ENCODE peak calls at places on chromosomes 12 and 14, in four cellular contexts. One of them, this sample, is unnamed.

GRCh38 chr14:50139192-50139591 is 22.8 kb upstream of the VCPKMT start:
- DNase-seq in GM12878: no peak
- DNase-seq in HepG2: no peak
- DNase-seq in WTC11: no peak
- DNase-seq in this sample: no peak

GRCh38 chr12:1466481-1467260 is 127.7 kb downstream of the FBXL14 start:
- DNase-seq in GM12878: no peak
- DNase-seq in HepG2: no peak
- DNase-seq in WTC11: no peak
- DNase-seq in this sample: no peak

GRCh38 chr14:73795466-73795865 is 56.2 kb upstream of the PTGR2 start:
- DNase-seq in GM12878: no peak
- DNase-seq in HepG2: no peak
- DNase-seq in WTC11: no peak
- DNase-seq in this sample: no peak

GRCh38 chr12:12736759-12737676 is 19.9 kb downstream of the CDKN1B start:
- DNase-seq in GM12878: peak; percentile 45
- DNase-seq in HepG2: no peak
- DNase-seq in WTC11: no peak
- DNase-seq in this sample: peak; percentile 35

GRCh38 chr12:49872381-49872780 is 29.5 kb upstream of the BCDIN3D start:
- DNase-seq in GM12878: no peak
- DNase-seq in HepG2: no peak
- DNase-seq in WTC11: no peak
- DNase-seq in this sample: no peak

GRCh38 chr12:73390256-73390655 is 1118.1 kb downstream of the TRHDE start:
- DNase-seq in GM12878: no peak
- DNase-seq in HepG2: no peak
- DNase-seq in WTC11: no peak
- DNase-seq in this sample: no peak

GRCh38 chr12:107511292-107511691 is 174.3 kb upstream of the PWP1 start:
- DNase-seq in GM12878: no peak
- DNase-seq in HepG2: no peak
- DNase-seq in WTC11: no peak
- DNase-seq in this sample: no peak

GRCh38 chr14:94342334-94342934 is 19.3 kb upstream of the SERPINA6 start:
- DNase-seq in GM12878: no peak
- DNase-seq in HepG2: peak; percentile 82
- DNase-seq in WTC11: no peak
- DNase-seq in this sample: no peak

GRCh38 chr12:12474471-12474928 is 88.2 kb downstream of the DUSP16 start:
- DNase-seq in GM12878: no peak
- DNase-seq in HepG2: no peak
- DNase-seq in WTC11: no peak
- DNase-seq in this sample: no peak

GRCh38 chr14:74572829-74573360 is 39.1 kb downstream of the LTBP2 start:
- DNase-seq in GM12878: no peak
- DNase-seq in HepG2: no peak
- DNase-seq in WTC11: no peak
- DNase-seq in this sample: no peak

GRCh38 chr14:51609987-51610283 is 41.8 kb upstream of the FRMD6 start:
- DNase-seq in GM12878: no peak
- DNase-seq in HepG2: no peak
- DNase-seq in WTC11: no peak
- DNase-seq in this sample: peak; percentile 46

GRCh38 chr12:100724071-100724470 is 70.5 kb upstream of the ANO4 start:
- DNase-seq in GM12878: no peak
- DNase-seq in HepG2: no peak
- DNase-seq in WTC11: no peak
- DNase-seq in this sample: no peak

GRCh38 chr12:108643941-108644742 is 10.4 kb upstream of the SELPLG start:
- DNase-seq in GM12878: no peak
- DNase-seq in HepG2: no peak
- DNase-seq in WTC11: no peak
- DNase-seq in this sample: no peak

GRCh38 chr14:99520571-99521081 is 39.4 kb downstream of the CCNK start:
- DNase-seq in GM12878: no peak
- DNase-seq in HepG2: no peak
- DNase-seq in WTC11: peak; percentile 11
- DNase-seq in this sample: no peak

GRCh38 chr14:99519931-99520421 is 38.8 kb downstream of the CCNK start:
- DNase-seq in GM12878: no peak
- DNase-seq in HepG2: no peak
- DNase-seq in WTC11: peak; percentile 9
- DNase-seq in this sample: no peak

GRCh38 chr14:99518441-99519346 is 37.5 kb downstream of the CCNK start:
- DNase-seq in GM12878: no peak
- DNase-seq in HepG2: peak; percentile 40
- DNase-seq in WTC11: peak; percentile 88
- DNase-seq in this sample: peak; percentile 76

GRCh38 chr14:99517643-99518381 is 36.6 kb downstream of the CCNK start:
- DNase-seq in GM12878: no peak
- DNase-seq in HepG2: no peak
- DNase-seq in WTC11: no peak
- DNase-seq in this sample: no peak

GRCh38 chr14:99519347-99519881 is 38.2 kb downstream of the CCNK start:
- DNase-seq in GM12878: no peak
- DNase-seq in HepG2: no peak
- DNase-seq in WTC11: peak; percentile 8
- DNase-seq in this sample: no peak
- TF ChIP-seq CREM in GM12878: no peak
- TF ChIP-seq CREM in HepG2: no peak
- TF ChIP-seq CREM in WTC11: no peak
- TF ChIP-seq CREM in this sample: no peak

GRCh38 chr12:124411291-124411878 is 116.5 kb downstream of the RFLNA start:
- DNase-seq in GM12878: no peak
- DNase-seq in HepG2: no peak
- DNase-seq in WTC11: no peak
- DNase-seq in this sample: no peak
- TF ChIP-seq CREM in GM12878: no peak
- TF ChIP-seq CREM in HepG2: no peak
- TF ChIP-seq CREM in WTC11: no peak
- TF ChIP-seq CREM in this sample: no peak

DNA sequence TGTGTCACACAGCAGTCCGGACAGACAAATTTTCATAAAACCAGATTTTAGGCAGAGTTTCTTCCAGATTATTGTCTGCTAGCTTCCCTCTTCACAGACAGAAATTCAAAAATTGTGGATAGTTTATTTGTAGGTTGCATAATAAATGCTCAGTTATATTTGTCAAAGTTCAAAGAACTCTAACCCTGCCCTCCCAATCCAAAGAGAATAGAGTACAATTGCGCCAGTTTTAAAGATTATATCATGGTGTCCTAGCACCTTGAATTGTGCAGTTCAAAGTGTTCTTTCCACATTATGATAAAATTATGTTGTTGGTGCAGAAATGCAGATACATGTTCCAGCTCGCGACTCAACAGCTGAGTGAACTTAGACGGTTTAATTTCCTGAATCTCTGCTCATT is 263.1 kb downstream of the PRKD1 start:
- DNase-seq in GM12878: no peak
- DNase-seq in HepG2: no peak
- DNase-seq in WTC11: no peak
- DNase-seq in this sample: no peak
- TF ChIP-seq CREM in GM12878: no peak
- TF ChIP-seq CREM in HepG2: no peak
- TF ChIP-seq CREM in WTC11: no peak
- TF ChIP-seq CREM in this sample: no peak

GRCh38 chr14:96624661-96625435 is 122.7 kb downstream of the PAPOLA start:
- DNase-seq in GM12878: no peak
- DNase-seq in HepG2: no peak
- DNase-seq in WTC11: no peak
- DNase-seq in this sample: no peak

GRCh38 chr14:96626121-96626768 is 124.1 kb downstream of the PAPOLA start:
- DNase-seq in GM12878: no peak
- DNase-seq in HepG2: no peak
- DNase-seq in WTC11: no peak
- DNase-seq in this sample: no peak

GRCh38 chr14:96625436-96625945 is 123.3 kb downstream of the PAPOLA start:
- DNase-seq in GM12878: no peak
- DNase-seq in HepG2: no peak
- DNase-seq in WTC11: no peak
- DNase-seq in this sample: no peak

GRCh38 chr14:96623676-96624484 is 121.7 kb downstream of the PAPOLA start:
- DNase-seq in GM12878: no peak
- DNase-seq in HepG2: no peak
- DNase-seq in WTC11: no peak
- DNase-seq in this sample: no peak

GRCh38 chr14:96622926-96623325 is 120.7 kb downstream of the PAPOLA start:
- DNase-seq in GM12878: no peak
- DNase-seq in HepG2: no peak
- DNase-seq in WTC11: no peak
- DNase-seq in this sample: no peak
- TF ChIP-seq CREM in GM12878: no peak
- TF ChIP-seq CREM in HepG2: no peak
- TF ChIP-seq CREM in WTC11: no peak
- TF ChIP-seq CREM in this sample: no peak

DNA sequence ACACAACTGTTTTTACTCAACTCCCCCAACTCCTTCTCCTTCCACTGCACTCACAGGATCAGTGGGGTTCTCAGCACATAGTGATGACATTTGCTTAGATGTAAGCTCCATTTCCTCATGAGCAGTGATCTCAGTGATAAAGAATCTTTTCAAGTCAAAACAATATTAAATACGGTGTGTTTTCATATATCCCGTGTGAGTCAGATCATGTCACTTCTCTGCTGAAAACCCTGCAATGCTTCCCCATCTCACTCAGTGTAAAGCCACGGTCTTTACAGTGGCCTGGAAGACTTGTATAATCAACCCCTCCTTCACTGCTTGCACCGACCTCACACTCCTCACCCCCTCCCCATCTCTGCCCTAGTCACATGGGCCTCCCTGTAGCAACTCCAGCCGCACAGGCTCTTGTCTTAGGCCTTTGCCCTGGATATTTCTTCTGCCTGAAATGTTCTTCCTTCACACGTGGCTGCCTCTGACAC is 149.7 kb upstream of the ARHGAP5 start:
- DNase-seq in GM12878: no peak
- DNase-seq in HepG2: peak; percentile 44
- DNase-seq in WTC11: no peak
- DNase-seq in this sample: no peak
- TF ChIP-seq CREM in GM12878: no peak
- TF ChIP-seq CREM in HepG2: no peak
- TF ChIP-seq CREM in WTC11: no peak
- TF ChIP-seq CREM in this sample: no peak

GRCh38 chr12:96208346-96208745 is 14.2 kb downstream of the ELK3 start:
- DNase-seq in GM12878: no peak
- DNase-seq in HepG2: no peak
- DNase-seq in WTC11: no peak
- DNase-seq in this sample: no peak
- TF ChIP-seq CREM in GM12878: no peak
- TF ChIP-seq CREM in HepG2: no peak
- TF ChIP-seq CREM in WTC11: no peak
- TF ChIP-seq CREM in this sample: no peak

GRCh38 chr14:34733245-34733644 is 18.9 kb upstream of the CFL2 start:
- DNase-seq in GM12878: no peak
- DNase-seq in HepG2: no peak
- DNase-seq in WTC11: no peak
- DNase-seq in this sample: no peak
- TF ChIP-seq CREM in GM12878: no peak
- TF ChIP-seq CREM in HepG2: no peak
- TF ChIP-seq CREM in WTC11: no peak
- TF ChIP-seq CREM in this sample: no peak